ENCODE peak calls at places on chromosome 10, in four cellular contexts. I is T1000, D is AG08395, V is GM10248. Y is an unnamed sample.
A peak's percentile ranks its signal among the peaks of the same experiment; 100 is the strongest.

GRCh38 chr10:59805043-59805442 is 51.8 kb upstream of the MRLN start:
- DNase-seq in I (no peak), D (peak; percentile 7), V (no peak), Y (no peak)

GRCh38 chr10:123741711-123742110 is 75.6 kb downstream of the GPR26 start:
- DNase-seq in I (no peak), D (no peak), V (no peak), Y (no peak)

GRCh38 chr10:104445359-104445758 is 91.7 kb downstream of the CFAP58 start:
- DNase-seq in I (no peak), D (peak; percentile 70), V (no peak), Y (no peak)

GRCh38 chr10:60480865-60481563 is 91.3 kb upstream of the ANK3 start:
- DNase-seq in I (peak; percentile 44), D (peak; percentile 69), V (no peak), Y (peak; percentile 61)

GRCh38 chr10:129035052-129035805 is 431.8 kb upstream of the MGMT start:
- DNase-seq in I (no peak), D (no peak), V (no peak), Y (no peak)

GRCh38 chr10:19904202-19904661 is 88.0 kb downstream of the PLXDC2 start:
- DNase-seq in I (peak; percentile 87), D (no peak), V (no peak), Y (no peak)

GRCh38 chr10:20836401-20836800 is 60.7 kb downstream of the NEBL start:
- DNase-seq in I (no peak), D (no peak), V (no peak), Y (no peak)

GRCh38 chr10:45457487-45457886 is 83.5 kb downstream of the ALOX5 start:
- DNase-seq in I (no peak), D (no peak), V (no peak), Y (no peak)

GRCh38 chr10:32149257-32149955 is 93.2 kb upstream of the KIF5B start:
- DNase-seq in I (peak; percentile 67), D (peak; percentile 92), V (peak; percentile 83), Y (no peak)

GRCh38 chr10:125003901-125004467 is 62.1 kb downstream of the ZRANB1 start:
- DNase-seq in I (no peak), D (no peak), V (no peak), Y (peak; percentile 28)

GRCh38 chr10:101095550-101096213 is 33.9 kb downstream of the KAZALD1 start:
- DNase-seq in I (peak; percentile 15), D (peak; percentile 82), V (peak; percentile 86), Y (peak; percentile 87)

GRCh38 chr10:35797187-35797586 is 155.1 kb upstream of the FZD8 start:
- DNase-seq in I (no peak), D (no peak), V (no peak), Y (no peak)

GRCh38 chr10:50993817-50994251 is 80.5 kb upstream of the PRKG1 start:
- DNase-seq in I (no peak), D (peak; percentile 76), V (no peak), Y (no peak)

GRCh38 chr10:70054902-70055301 is 2.3 kb downstream of the MACROH2A2 start:
- DNase-seq in I (no peak), D (no peak), V (no peak), Y (no peak)

GRCh38 chr10:119425881-119426170 is 116.7 kb downstream of the RGS10 start:
- DNase-seq in I (no peak), D (no peak), V (no peak), Y (no peak)

GRCh38 chr10:95545981-95546380 is 15.2 kb downstream of the SORBS1 start:
- DNase-seq in I (no peak), D (no peak), V (no peak), Y (no peak)

GRCh38 chr10:71746344-71747037 is 26.8 kb downstream of the VSIR start:
- DNase-seq in I (no peak), D (no peak), V (no peak), Y (no peak)

GRCh38 chr10:59757966-59758365 is 4.7 kb upstream of the MRLN start:
- DNase-seq in I (no peak), D (no peak), V (no peak), Y (no peak)

GRCh38 chr10:50552308-50552707 is 71.4 kb downstream of the SGMS1 start:
- DNase-seq in I (no peak), D (peak; percentile 66), V (no peak), Y (no peak)

GRCh38 chr10:378930-379704 is 243.9 kb downstream of the ZMYND11 start:
- DNase-seq in I (no peak), D (no peak), V (no peak), Y (peak; percentile 11)

GRCh38 chr10:35882422-35883150 is 240.5 kb upstream of the FZD8 start:
- DNase-seq in I (no peak), D (no peak), V (no peak), Y (no peak)

GRCh38 chr10:121437596-121437995 is 160.6 kb downstream of the FGFR2 start:
- DNase-seq in I (no peak), D (no peak), V (no peak), Y (no peak)

GRCh38 chr10:21926949-21927348 is 76.6 kb downstream of the DNAJC1 start:
- DNase-seq in I (no peak), D (peak; percentile 73), V (no peak), Y (peak; percentile 74)

GRCh38 chr10:72353028-72353962 is 1.4 kb downstream of the DNAJB12 start:
- DNase-seq in I (no peak), D (peak; percentile 42), V (no peak), Y (no peak)

GRCh38 chr10:60732240-60733188 is 45.8 kb upstream of the CDK1 start:
- DNase-seq in I (no peak), D (no peak), V (peak; percentile 28), Y (peak; percentile 50)

GRCh38 chr10:72736176-72736795 is 44.3 kb downstream of the MCU start:
- DNase-seq in I (no peak), D (peak; percentile 79), V (no peak), Y (no peak)

GRCh38 chr10:90112681-90113080 is 411.3 kb downstream of the KIF20B start:
- DNase-seq in I (no peak), D (no peak), V (no peak), Y (no peak)

GRCh38 chr10:127332631-127333030 is 136.2 kb upstream of the INSYN2A start:
- DNase-seq in I (no peak), D (no peak), V (no peak), Y (no peak)

GRCh38 chr10:73875139-73875475 is 752 bp upstream of the CAMK2G start:
- DNase-seq in I (no peak), D (no peak), V (peak; percentile 60), Y (no peak)

GRCh38 chr10:43211030-43211429 is 55.8 kb downstream of the RASGEF1A start:
- DNase-seq in I (no peak), D (no peak), V (no peak), Y (peak; percentile 34)

GRCh38 chr10:29555091-29555745 is 79.6 kb downstream of the SVIL start:
- DNase-seq in I (no peak), D (no peak), V (no peak), Y (no peak)

GRCh38 chr10:132609211-132609610 is 71.6 kb downstream of the INPP5A start:
- DNase-seq in I (no peak), D (no peak), V (no peak), Y (peak; percentile 49)

GRCh38 chr10:133357293-133358151 is at the start of gene FUOM:
- DNase-seq in I (peak; percentile 70), D (peak; percentile 92), V (peak; percentile 96), Y (no peak)

GRCh38 chr10:127133672-127134500 is 62.5 kb downstream of the INSYN2A start:
- DNase-seq in I (no peak), D (no peak), V (no peak), Y (no peak)